ENCODE peak calls at places on chromosomes 3 and 15, in six cellular contexts. I is IMR-90; G is activated T-cell treated with anti-CD3 and anti-CD28 coated beads, Interleukin-2, amount 50 U/mL, for 72 hours; K is progenitor cell of endocrine pancreas; M is left cardiac atrium; W is memory B cell. N is an unnamed sample.

GRCh38 chr3:187667526-187667925 is 2.7 kb downstream of the SST start:
- DNase-seq in M (no peak), W (no peak), K (no peak), I (no peak), G (no peak), N (no peak)

GRCh38 chr3:159797771-159798170 is 190.9 kb upstream of the IL12A start:
- DNase-seq in M (no peak), I (no peak), W (no peak), K (no peak), G (no peak), N (no peak)

GRCh38 chr3:73608805-73609641 is 15.7 kb downstream of the PDZRN3 start:
- DNase-seq in M (no peak), W (no peak), K (no peak), G (no peak), I (no peak), N (no peak)

GRCh38 chr15:101016581-101016980 is 97.4 kb downstream of the LRRK1 start:
- DNase-seq in W (no peak), M (no peak), K (no peak), I (no peak), G (no peak), N (no peak)

GRCh38 chr15:45376967-45377629 is 1.2 kb downstream of the GATM start:
- DNase-seq in G (no peak), W (no peak), I (no peak), M (no peak), K (no peak), N (no peak)

GRCh38 chr3:194637066-194637465 is 3.8 kb upstream of the TMEM44 start:
- DNase-seq in K (no peak), G (no peak), W (no peak), M (no peak), I (no peak), N (no peak)

GRCh38 chr15:40470423-40471104 is at the start of gene CHST14:
- DNase-seq in I (peak), M (peak), G (peak), K (peak), W (peak), N (peak)

GRCh38 chr3:13167064-13167743 is 94.0 kb upstream of the IQSEC1 start:
- DNase-seq in W (no peak), G (no peak), M (no peak), K (no peak), I (no peak), N (no peak)

GRCh38 chr3:138338244-138338643 is 8.6 kb upstream of the NME9 start:
- DNase-seq in K (no peak), W (no peak), I (no peak), G (no peak), M (no peak), N (no peak)

GRCh38 chr15:68784206-68784605 is 36.5 kb downstream of the ANP32A start:
- DNase-seq in K (no peak), W (no peak), I (no peak), M (no peak), G (no peak), N (no peak)

GRCh38 chr3:197189633-197190032 is 108.8 kb downstream of the DLG1 start:
- DNase-seq in M (no peak), I (no peak), W (no peak), G (no peak), K (no peak), N (no peak)

GRCh38 chr15:36926422-36926815 is 173.9 kb downstream of the MEIS2 start:
- DNase-seq in M (no peak), W (no peak), I (no peak), K (no peak), G (no peak), N (no peak)

GRCh38 chr3:23738946-23739345 is 66.8 kb upstream of the UBE2E1 start:
- DNase-seq in I (peak), W (no peak), M (no peak), K (no peak), G (no peak), N (no peak)

GRCh38 chr3:32018723-32019564 is 37.4 kb downstream of the ZNF860 start:
- DNase-seq in K (no peak), I (peak), M (no peak), G (peak), W (no peak), N (no peak)

GRCh38 chr3:52428151-52429005 is 16.5 kb downstream of the SEMA3G start:
- DNase-seq in K (no peak), I (peak), W (peak), G (peak), M (peak), N (peak)

GRCh38 chr3:36505393-36505792 is 125.1 kb downstream of the STAC start:
- DNase-seq in M (no peak), K (no peak), I (no peak), G (no peak), W (no peak), N (no peak)

GRCh38 chr15:41957021-41957897 is 15.1 kb downstream of the EHD4 start:
- DNase-seq in K (no peak), W (no peak), G (no peak), I (peak), M (no peak), N (no peak)

GRCh38 chr3:186922224-186922623 is 8.1 kb upstream of the ST6GAL1 start:
- DNase-seq in M (no peak), I (no peak), W (no peak), K (no peak), G (no peak), N (no peak)

GRCh38 chr15:77747175-77748077 is 114.7 kb upstream of the LINGO1 start:
- DNase-seq in G (no peak), W (no peak), I (no peak), K (no peak), M (no peak), N (no peak)

GRCh38 chr3:88003115-88003755 is 55.6 kb downstream of the CGGBP1 start:
- DNase-seq in W (peak), I (peak), G (no peak), K (no peak), M (no peak), N (no peak)

GRCh38 chr3:138946554-138947302 is at the start of the genes FOXL2 and FOXL2NB:
- DNase-seq in K (peak), I (peak), M (peak), G (peak), W (no peak), N (no peak)

GRCh38 chr15:94584833-94585244 is 353.5 kb downstream of the MCTP2 start:
- DNase-seq in W (no peak), G (peak), M (peak), K (no peak), I (no peak), N (no peak)

GRCh38 chr3:61381745-61382392 is 130.6 kb upstream of the FHIT start:
- DNase-seq in K (no peak), M (no peak), I (peak), G (peak), W (peak), N (no peak)

GRCh38 chr15:89740137-89740536 is 10.9 kb downstream of the MESP1 start:
- DNase-seq in G (peak), W (peak), K (peak), I (peak), M (no peak), N (no peak)

GRCh38 chr3:195239121-195239520 is 31.8 kb downstream of the XXYLT1 start:
- DNase-seq in G (no peak), W (no peak), M (no peak), K (no peak), I (no peak), N (no peak)